ENCODE peak calls at places on chromosome 10, in ten cellular contexts. K, B, A, I, V, J, G, P, Y and X are unnamed samples.
A peak's percentile ranks its signal among the peaks of the same experiment; 100 is the strongest.

GRCh38 chr10:122141821-122142651 is 129.1 kb upstream of the BTBD16 start:
- DNase-seq in V (no peak), J (no peak), B (no peak), G (no peak), K (peak; percentile 60), A (no peak), P (no peak), Y (peak; percentile 85), I (peak; percentile 44), X (no peak)

GRCh38 chr10:17756557-17757208 is 4.7 kb downstream of the TMEM236 start:
- DNase-seq in J (peak; percentile 9), P (no peak), B (no peak), G (no peak), A (no peak), I (peak; percentile 72), V (peak; percentile 42), K (peak; percentile 9), Y (peak; percentile 27), X (no peak)

GRCh38 chr10:44863344-44864041 is 47.6 kb upstream of the TMEM72 start:
- DNase-seq in P (no peak), Y (peak; percentile 7), A (peak; percentile 53), K (no peak), V (no peak), B (no peak), J (peak; percentile 24), G (no peak), I (no peak), X (no peak)

GRCh38 chr10:63896992-63897391 is 375.8 kb downstream of the REEP3 start:
- DNase-seq in P (no peak), J (no peak), Y (no peak), K (no peak), A (no peak), B (no peak), V (no peak), I (no peak), G (no peak), X (no peak)

GRCh38 chr10:88990528-88991160 is at the start of gene FAS:
- DNase-seq in P (peak; percentile 91), K (peak; percentile 77), V (peak; percentile 68), I (peak; percentile 96), Y (peak; percentile 79), A (peak; percentile 69), G (peak; percentile 57), J (peak; percentile 53), B (peak; percentile 52), X (peak; percentile 91)

GRCh38 chr10:3779146-3779707 is 5.8 kb downstream of the KLF6 start:
- DNase-seq in V (no peak), A (no peak), K (peak; percentile 44), B (no peak), Y (peak; percentile 51), J (no peak), I (peak; percentile 63), G (no peak), P (no peak), X (no peak)

GRCh38 chr10:106508920-106509319 is 655.6 kb downstream of the SORCS1 start:
- DNase-seq in G (no peak), V (peak; percentile 35), I (no peak), A (no peak), B (no peak), Y (peak; percentile 20), P (no peak), K (no peak), J (no peak), X (no peak)

GRCh38 chr10:5789626-5790025 is 23.6 kb downstream of the GDI2 start:
- DNase-seq in V (no peak), Y (no peak), I (no peak), P (no peak), B (no peak), G (no peak), A (no peak), K (no peak), J (no peak), X (no peak)

GRCh38 chr10:6254200-6254599 is 51.5 kb downstream of the PFKFB3 start:
- DNase-seq in G (no peak), K (no peak), P (no peak), I (no peak), Y (no peak), V (no peak), A (no peak), J (no peak), B (no peak), X (no peak)

GRCh38 chr10:80196950-80197315 is 8.4 kb downstream of the ANXA11 start:
- DNase-seq in K (no peak), G (no peak), A (no peak), V (no peak), B (no peak), J (no peak), I (no peak), Y (no peak), P (no peak), X (no peak)

GRCh38 chr10:18681971-18682403 is 22.8 kb downstream of the ARL5B start:
- DNase-seq in A (no peak), K (peak; percentile 68), B (no peak), G (no peak), J (no peak), Y (peak; percentile 31), V (peak; percentile 38), P (no peak), I (peak; percentile 51), X (no peak)

GRCh38 chr10:69668722-69669121 is 38.7 kb downstream of the FAM241B start:
- DNase-seq in V (no peak), Y (no peak), P (no peak), G (no peak), B (no peak), K (no peak), J (no peak), I (no peak), A (no peak), X (no peak)

GRCh38 chr10:132446661-132447445 is 49.9 kb downstream of the PWWP2B start:
- DNase-seq in I (peak; percentile 64), A (no peak), P (peak; percentile 89), G (no peak), B (peak; percentile 55), J (peak; percentile 80), Y (peak; percentile 14), K (peak; percentile 41), V (peak; percentile 59), X (no peak)

GRCh38 chr10:18345308-18345707 is 205.1 kb downstream of the CACNB2 start:
- DNase-seq in G (no peak), P (no peak), V (no peak), I (no peak), Y (no peak), J (no peak), B (no peak), A (no peak), K (no peak), X (no peak)

GRCh38 chr10:124560377-124560776 is 98.8 kb downstream of the LHPP start:
- DNase-seq in J (no peak), B (no peak), P (peak; percentile 58), A (no peak), K (peak; percentile 60), I (no peak), V (peak; percentile 92), G (no peak), Y (peak; percentile 82), X (peak; percentile 92)

GRCh38 chr10:27568196-27569175 is 64.4 kb downstream of the RAB18 start:
- DNase-seq in J (no peak), I (no peak), B (no peak), K (peak; percentile 95), V (peak; percentile 2), Y (peak; percentile 64), G (no peak), P (no peak), A (no peak), X (no peak)
- TF ChIP-seq CTCF in J (no peak), I (no peak), B (no peak), K (no peak), V (no peak), Y (no peak), G (no peak), P (no peak), A (no peak), X (no peak)

GRCh38 chr10:25697412-25697811 is 236.6 kb upstream of the MYO3A start:
- DNase-seq in K (no peak), J (no peak), G (no peak), V (no peak), P (no peak), A (no peak), B (no peak), I (no peak), Y (no peak), X (no peak)

GRCh38 chr10:25695586-25695985 is 238.4 kb upstream of the MYO3A start:
- DNase-seq in G (no peak), Y (no peak), A (no peak), P (no peak), I (no peak), J (no peak), B (no peak), V (no peak), K (no peak), X (no peak)

GRCh38 chr10:25694206-25694933 is 239.7 kb upstream of the MYO3A start:
- DNase-seq in B (no peak), J (no peak), Y (no peak), P (no peak), I (no peak), K (no peak), G (no peak), V (no peak), A (no peak), X (no peak)

GRCh38 chr10:25694976-25695375 is 239.1 kb upstream of the MYO3A start:
- DNase-seq in I (no peak), P (no peak), A (no peak), B (no peak), K (no peak), J (no peak), Y (no peak), V (no peak), G (no peak), X (no peak)

GRCh38 chr10:25696013-25696708 is 237.9 kb upstream of the MYO3A start:
- DNase-seq in K (no peak), V (no peak), A (peak; percentile 39), I (no peak), G (no peak), B (no peak), Y (no peak), P (no peak), J (no peak), X (no peak)
- TF ChIP-seq CTCF in K (no peak), V (no peak), A (peak; percentile 52), I (no peak), G (no peak), B (no peak), Y (no peak), P (no peak), J (no peak), X (no peak)

DNA sequence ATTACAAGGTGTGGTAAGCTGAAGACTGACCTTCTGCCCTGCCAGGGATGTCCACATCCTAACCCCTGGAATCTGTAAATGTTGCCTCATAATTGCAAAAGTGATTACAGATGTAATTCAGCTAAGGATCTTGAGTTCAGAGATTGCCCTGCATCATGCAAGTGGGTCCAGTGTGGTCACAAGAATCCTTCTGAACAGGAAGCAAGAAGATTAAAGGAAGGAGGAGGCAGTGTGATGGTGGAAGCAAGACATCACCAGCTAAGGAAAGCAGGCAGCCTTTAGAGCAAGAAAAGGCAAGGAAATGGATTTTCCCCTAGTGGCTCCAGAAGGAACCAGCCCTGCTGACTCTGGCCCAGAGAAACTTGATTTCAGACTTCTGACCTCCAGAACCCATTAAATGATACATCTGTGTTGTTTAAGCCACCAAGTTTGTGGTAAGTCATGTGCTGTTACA is 78.1 kb downstream of the USP6NL start:
- DNase-seq in A (peak; percentile 79), P (no peak), K (peak; percentile 75), Y (peak; percentile 74), I (peak; percentile 38), G (no peak), V (peak; percentile 88), B (peak; percentile 17), J (peak; percentile 10), X (no peak)
- TF ChIP-seq CTCF in A (peak; percentile 44), P (peak; percentile 22), K (peak; percentile 37), Y (peak; percentile 55), I (peak; percentile 55), G (no peak), V (peak; percentile 47), B (peak; percentile 40), J (peak; percentile 28), X (peak; percentile 48)

GRCh38 chr10:42864575-42864974 is 82.0 kb downstream of the BMS1 start:
- DNase-seq in B (peak; percentile 40), Y (peak; percentile 7), A (peak; percentile 36), I (peak; percentile 18), K (no peak), G (no peak), V (peak; percentile 10), J (peak; percentile 27), P (peak; percentile 61), X (no peak)
- TF ChIP-seq CTCF in B (no peak), Y (peak; percentile 22), A (peak; percentile 39), I (peak; percentile 8), K (peak; percentile 32), G (no peak), V (peak; percentile 21), J (no peak), P (no peak), X (peak; percentile 62)